ENCODE peak calls at places on chromosome 11, in four cellular contexts. W, R, D and U are unnamed samples.

GRCh38 chr11:12149672-12150225 is 39.4 kb downstream of the MICAL2 start:
- DNase-seq in W (no peak), R (no peak), D (no peak), U (no peak)

GRCh38 chr11:45890886-45891550 is 5.6 kb downstream of the MAPK8IP1 start:
- DNase-seq in W (no peak), R (no peak), D (no peak), U (no peak)

GRCh38 chr11:19753451-19754041 is 40.9 kb downstream of the NAV2 start:
- DNase-seq in W (no peak), R (no peak), D (no peak), U (no peak)

GRCh38 chr11:16603245-16603644 is 135.2 kb upstream of the C11orf58 start:
- DNase-seq in W (no peak), R (no peak), D (peak; percentile 30), U (no peak)

GRCh38 chr11:127966821-127967220 is 620.5 kb downstream of the ETS1 start:
- DNase-seq in W (no peak), R (no peak), D (no peak), U (no peak)

GRCh38 chr11:22521226-22521625 is 104.4 kb downstream of the FANCF start:
- DNase-seq in W (no peak), R (no peak), D (peak; percentile 69), U (no peak)

GRCh38 chr11:115215694-115216615 is 288.3 kb downstream of the CADM1 start:
- DNase-seq in W (no peak), R (no peak), D (peak; percentile 11), U (no peak)

GRCh38 chr11:134119094-134119493 is 50.2 kb downstream of the JAM3 start:
- DNase-seq in W (no peak), R (no peak), D (no peak), U (no peak)

GRCh38 chr11:46554205-46555162 is 39.3 kb downstream of the AMBRA1 start:
- DNase-seq in W (no peak), R (no peak), D (peak; percentile 68), U (no peak)

GRCh38 chr11:63610604-63611394 is 3.4 kb downstream of the PLAAT3 start:
- DNase-seq in W (no peak), R (peak; percentile 49), D (no peak), U (no peak)

GRCh38 chr11:26992031-26992541 is 1.8 kb upstream of the FIBIN start:
- DNase-seq in W (no peak), R (no peak), D (no peak), U (no peak)

GRCh38 chr11:43576834-43577521 is 103.6 kb upstream of the HSD17B12 start:
- DNase-seq in W (peak; percentile 34), R (peak; percentile 84), D (peak; percentile 73), U (no peak)

GRCh38 chr11:62910141-62910882 is 10.9 kb downstream of the CHRM1 start:
- DNase-seq in W (no peak), R (no peak), D (no peak), U (no peak)

GRCh38 chr11:105609341-105609781 is 512 bp upstream of the GRIA4 start:
- DNase-seq in W (no peak), R (peak; percentile 23), D (peak; percentile 50), U (no peak)

GRCh38 chr11:77966338-77966737 is 28.1 kb downstream of the INTS4 start:
- DNase-seq in W (no peak), R (no peak), D (no peak), U (no peak)

GRCh38 chr11:44708523-44709280 is 18.1 kb upstream of the TSPAN18 start:
- DNase-seq in W (no peak), R (no peak), D (no peak), U (no peak)

GRCh38 chr11:134339756-134340155 is 8.0 kb downstream of the GLB1L2 start:
- DNase-seq in W (no peak), R (no peak), D (no peak), U (no peak)

GRCh38 chr11:59923813-59924212 is 14.4 kb upstream of the OOSP1 start:
- DNase-seq in W (no peak), R (no peak), D (no peak), U (no peak)

GRCh38 chr11:92035488-92035887 is 189.1 kb upstream of the FAT3 start:
- DNase-seq in W (no peak), R (no peak), D (no peak), U (no peak)

GRCh38 chr11:121244861-121245260 is 47.7 kb upstream of the SC5D start:
- DNase-seq in W (no peak), R (no peak), D (no peak), U (no peak)

GRCh38 chr11:19711911-19712280 is 741 bp upstream of the NAV2 start:
- DNase-seq in W (no peak), R (peak; percentile 16), D (no peak), U (no peak)

GRCh38 chr11:11895672-11896071 is 53.9 kb downstream of the USP47 start:
- DNase-seq in W (no peak), R (no peak), D (no peak), U (no peak)

GRCh38 chr11:126355926-126356897 is 726 bp downstream of the ST3GAL4 start:
- DNase-seq in W (peak; percentile 60), R (no peak), D (no peak), U (no peak)

GRCh38 chr11:81725691-81726090 is 1008.0 kb downstream of the FAM181B start:
- DNase-seq in W (no peak), R (no peak), D (no peak), U (no peak)

GRCh38 chr11:115530752-115531151 is 26.5 kb upstream of the CADM1 start:
- DNase-seq in W (no peak), R (no peak), D (no peak), U (no peak)

GRCh38 chr11:71078482-71078881 is 173.9 kb downstream of the SHANK2 start:
- DNase-seq in W (no peak), R (no peak), D (no peak), U (no peak)

GRCh38 chr11:93822359-93822758 is 28.1 kb downstream of the VSTM5 start:
- DNase-seq in W (no peak), R (no peak), D (no peak), U (no peak)

GRCh38 chr11:12831471-12832202 is 157.4 kb downstream of the TEAD1 start:
- DNase-seq in W (no peak), R (no peak), D (no peak), U (no peak)

GRCh38 chr11:32580967-32581366 is 2.7 kb upstream of the EIF3M start:
- DNase-seq in W (no peak), R (no peak), D (no peak), U (no peak)

GRCh38 chr11:39304586-39304985 is 2154.9 kb downstream of the LRRC4C start:
- DNase-seq in W (no peak), R (no peak), D (no peak), U (no peak)

GRCh38 chr11:11916981-11917399 is 75.2 kb downstream of the USP47 start:
- DNase-seq in W (no peak), R (no peak), D (peak; percentile 11), U (no peak)

GRCh38 chr11:106331163-106331562 is 253.7 kb downstream of the AASDHPPT start:
- DNase-seq in W (no peak), R (no peak), D (no peak), U (no peak)

GRCh38 chr11:73204711-73205121 is 13.4 kb upstream of the P2RY2 start:
- DNase-seq in W (no peak), R (no peak), D (no peak), U (peak; percentile 64)

GRCh38 chr11:63845305-63845704 is 6.4 kb downstream of the MARK2 start:
- DNase-seq in W (no peak), R (no peak), D (peak; percentile 64), U (no peak)

GRCh38 chr11:2817431-2817830 is 68.1 kb downstream of the CDKN1C start:
- DNase-seq in W (no peak), R (no peak), D (no peak), U (no peak)

GRCh38 chr11:62108017-62108750 is 15.6 kb upstream of the INCENP start:
- DNase-seq in W (no peak), R (peak; percentile 58), D (peak; percentile 86), U (no peak)

GRCh38 chr11:1048375-1049070 is 12.0 kb upstream of the MUC6 start:
- DNase-seq in W (no peak), R (no peak), D (no peak), U (no peak)
- H3K27me3 ChIP-seq in W (peaks cover 37% of the 10 kb centered on the region), R (no peaks in the 10 kb centered on the region), D (peaks cover 4% of the 10 kb centered on the region), U (no peaks in the 10 kb centered on the region)

GRCh38 chr11:129277216-129277838 is 85.2 kb upstream of the ARHGAP32 start:
- DNase-seq in W (no peak), R (no peak), D (peak; percentile 28), U (no peak)
- H3K4me3 ChIP-seq in W (no peak overlapping the region), R (no peak overlapping the region), D (no peak overlapping the region), U (no peak overlapping the region)

DNA sequence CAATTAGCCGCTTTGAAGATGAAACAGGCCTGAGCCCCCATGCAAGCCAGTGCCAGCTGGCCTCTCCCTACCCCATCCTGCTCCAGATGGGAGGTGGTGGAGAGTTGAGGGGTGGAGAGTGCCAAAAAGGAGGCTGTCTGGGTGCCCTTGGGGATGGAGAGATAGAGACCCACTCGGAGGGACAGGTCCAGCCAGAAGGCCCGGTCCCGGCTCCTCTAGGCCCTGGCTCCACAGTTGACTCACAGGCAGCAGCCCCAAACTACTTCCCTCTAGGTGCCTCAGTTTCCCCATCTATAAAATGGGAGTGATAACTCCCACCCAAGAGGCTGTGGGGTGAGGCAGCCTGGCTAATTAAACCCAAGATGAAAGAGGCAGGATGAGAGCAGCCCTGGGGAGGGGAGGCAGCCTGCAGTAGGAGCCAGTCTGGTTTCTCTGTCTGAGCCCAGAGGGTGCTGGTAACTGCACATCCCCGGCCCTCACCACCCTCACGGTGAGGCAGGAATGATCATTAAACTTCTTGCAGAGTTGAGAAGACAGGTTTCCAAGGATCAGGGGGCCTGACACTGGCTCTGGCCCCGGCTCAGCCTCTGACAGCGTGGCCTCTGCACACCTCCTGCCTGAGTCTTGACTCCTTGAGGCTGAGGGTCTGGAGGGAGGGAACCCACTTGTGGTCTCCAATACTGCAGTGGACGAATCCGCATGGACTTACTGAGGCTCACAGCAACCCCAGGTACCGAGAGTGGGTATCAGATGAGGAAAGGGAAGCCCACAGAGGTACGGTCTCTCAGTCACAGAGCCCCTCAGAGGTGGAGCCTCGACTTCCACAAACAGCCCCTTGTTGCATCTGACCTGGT is 1.4 kb upstream of the AP5B1 start:
- DNase-seq in W (no peak), R (no peak), D (peak; percentile 19), U (peak; percentile 12)
- H3K27me3 ChIP-seq in W (peaks cover 22% of the 10 kb centered on the region), R (peaks cover 51% of the 10 kb centered on the region), D (peaks cover 3% of the 10 kb centered on the region), U (no peaks in the 10 kb centered on the region)

GRCh38 chr11:109193880-109194279 is 228.1 kb upstream of the C11orf87 start:
- DNase-seq in W (no peak), R (no peak), D (no peak), U (no peak)
- H3K4me3 ChIP-seq in W (no peak overlapping the region), R (no peak overlapping the region), D (no peak overlapping the region), U (no peak overlapping the region)

GRCh38 chr11:69734841-69735240 is 31.0 kb upstream of the FGF19 start:
- DNase-seq in W (no peak), R (no peak), D (no peak), U (no peak)
- H3K27me3 ChIP-seq in W (peaks cover 14% of the 10 kb centered on the region), R (no peaks in the 10 kb centered on the region), D (no peaks in the 10 kb centered on the region), U (peaks cover 23% of the 10 kb centered on the region)